ENCODE peak calls at places on chromosomes 13 and 19, in six cellular contexts. F is pons, M is EH, E is AG09319, K is erythroblast, A is cardiac muscle cell. O is an unnamed sample.

GRCh38 chr13:98657506-98658085 is 80.7 kb upstream of the STK24 start:
- DNase-seq in F (no peak), M (peak; percentile 57), E (no peak), K (no peak), A (no peak), O (no peak)

GRCh38 chr13:30907167-30907761 is 1.2 kb downstream of the MEDAG start:
- DNase-seq in F (no peak), M (peak; percentile 77), E (no peak), K (no peak), A (no peak), O (peak; percentile 0)

GRCh38 chr13:65240773-65241172 is 1989.4 kb downstream of the PCDH9 start:
- DNase-seq in F (no peak), M (no peak), E (no peak), K (no peak), A (no peak), O (no peak)

GRCh38 chr19:32189956-32190706 is 155.3 kb upstream of the ZNF507 start:
- DNase-seq in F (no peak), M (no peak), E (no peak), K (no peak), A (no peak), O (no peak)

GRCh38 chr19:45027371-45027770 is 11.5 kb upstream of the CLASRP start:
- DNase-seq in F (no peak), M (no peak), E (no peak), K (no peak), A (no peak), O (no peak)

GRCh38 chr13:105972306-105972721 is 563.1 kb downstream of the EFNB2 start:
- DNase-seq in F (no peak), M (peak; percentile 40), E (no peak), K (no peak), A (no peak), O (no peak)

GRCh38 chr13:98548230-98548629 is 28.7 kb downstream of the STK24 start:
- DNase-seq in F (no peak), M (peak; percentile 78), E (no peak), K (peak; percentile 16), A (no peak), O (peak; percentile 29)

GRCh38 chr19:8180018-8180417 is 29.2 kb upstream of the CERS4 start:
- DNase-seq in F (no peak), M (no peak), E (no peak), K (no peak), A (no peak), O (no peak)

GRCh38 chr19:41997121-41997850 is 3.3 kb upstream of the ATP1A3 start:
- DNase-seq in F (no peak), M (peak; percentile 53), E (no peak), K (peak; percentile 26), A (peak; percentile 86), O (peak; percentile 70)

GRCh38 chr13:93227280-93227905 is 786 bp downstream of the GPC6 start:
- DNase-seq in F (no peak), M (peak; percentile 56), E (no peak), K (no peak), A (peak; percentile 70), O (no peak)

O was measured in OCI-M1.